ENCODE peak calls at places on chromosomes 11 and 22, in four cellular contexts. H, K, G and S are unnamed samples.

GRCh38 chr11:6619021-6619745 is at the start of gene TPP1:
- DNase-seq in H (peak), K (peak), G (peak), S (peak)

GRCh38 chr11:11746454-11746853 is 95.3 kb upstream of the USP47 start:
- DNase-seq in H (no peak), K (no peak), G (no peak), S (no peak)

GRCh38 chr11:61645179-61645868 is 34.9 kb upstream of the DAGLA start:
- DNase-seq in H (no peak), K (no peak), G (no peak), S (no peak)

GRCh38 chr22:20249797-20250354 is 18.2 kb downstream of the RTN4R start:
- DNase-seq in H (no peak), K (peak), G (peak), S (no peak)

GRCh38 chr11:134164490-134165370 is 59.0 kb downstream of the NCAPD3 start:
- DNase-seq in H (no peak), K (no peak), G (no peak), S (no peak)

GRCh38 chr11:18853086-18853720 is 61.6 kb upstream of the PTPN5 start:
- DNase-seq in H (peak), K (peak), G (peak), S (peak)

GRCh38 chr11:111303476-111303875 is 5.1 kb downstream of the POU2AF3 start:
- DNase-seq in H (no peak), K (no peak), G (no peak), S (no peak)

GRCh38 chr11:59629996-59630395 is 14.4 kb upstream of the OSBP start:
- DNase-seq in H (no peak), K (no peak), G (no peak), S (no peak)

GRCh38 chr11:43779306-43779705 is 98.8 kb downstream of the HSD17B12 start:
- DNase-seq in H (no peak), K (no peak), G (no peak), S (no peak)

GRCh38 chr22:27454807-27455450 is 346.6 kb downstream of the MN1 start:
- DNase-seq in H (no peak), K (peak), G (no peak), S (no peak)

GRCh38 chr11:127003260-127003981 is 2.9 kb upstream of the KIRREL3 start:
- DNase-seq in H (peak), K (no peak), G (peak), S (peak)

GRCh38 chr11:72263363-72263762 is 19.4 kb upstream of the PHOX2A start:
- DNase-seq in H (no peak), K (peak), G (peak), S (no peak)

GRCh38 chr22:49272546-49273125 is 555.0 kb downstream of the BRD1 start:
- DNase-seq in H (no peak), K (no peak), G (no peak), S (no peak)
- TF ChIP-seq CTCF in H (no peak), K (no peak), G (no peak), S (no peak)

GRCh38 chr11:119706887-119707286 is 22.1 kb downstream of the NECTIN1 start:
- DNase-seq in H (no peak), K (no peak), G (no peak), S (no peak)
- TF ChIP-seq CTCF in H (no peak), K (no peak), G (peak), S (peak)

GRCh38 chr22:36334081-36334831 is 53.5 kb downstream of the MYH9 start:
- DNase-seq in H (no peak), K (no peak), G (no peak), S (no peak)
- TF ChIP-seq CTCF in H (no peak), K (no peak), G (peak), S (peak)

GRCh38 chr11:118979434-118979833 is 7.9 kb downstream of the FOXR1 start:
- DNase-seq in H (no peak), K (no peak), G (no peak), S (no peak)
- TF ChIP-seq CTCF in H (no peak), K (no peak), G (no peak), S (no peak)

GRCh38 chr22:22938672-22939536 is 51.3 kb downstream of the IGLL5 start:
- DNase-seq in H (no peak), K (no peak), G (no peak), S (no peak)
- TF ChIP-seq CTCF in H (no peak), K (no peak), G (no peak), S (no peak)

GRCh38 chr22:48482771-48483170 is 1344.9 kb downstream of the BRD1 start:
- DNase-seq in H (no peak), K (no peak), G (no peak), S (no peak)
- TF ChIP-seq CTCF in H (no peak), K (no peak), G (no peak), S (no peak)

DNA sequence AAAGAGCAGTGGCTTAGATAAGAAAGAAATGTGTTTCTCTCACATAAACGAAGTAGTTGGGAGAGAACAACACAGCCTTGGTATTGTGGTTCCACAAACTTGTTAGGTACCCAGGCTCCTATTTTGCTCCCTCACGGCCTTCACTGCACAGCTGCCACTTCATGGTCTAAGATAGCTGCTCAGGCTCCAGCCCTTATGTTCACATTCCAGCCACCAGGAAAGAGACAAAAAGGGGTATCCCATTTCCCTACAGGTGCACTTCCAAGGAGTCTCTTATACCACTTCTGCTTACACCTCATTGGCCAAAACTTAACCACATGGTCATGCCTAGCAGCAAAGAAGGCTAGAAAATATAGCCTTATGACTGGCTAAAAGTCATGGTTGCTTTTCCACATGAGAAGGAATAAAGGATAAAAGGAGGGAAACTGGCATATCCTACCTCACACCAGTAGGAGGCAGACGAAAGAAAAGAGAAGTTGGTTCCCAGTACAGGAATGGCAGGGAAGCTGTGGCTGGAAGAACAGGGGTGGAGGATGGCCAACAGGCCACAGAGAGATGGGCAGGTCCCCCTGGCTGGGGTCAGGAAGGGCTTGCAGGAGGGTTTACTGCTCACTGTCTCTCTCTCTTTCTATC is 5.4 kb upstream of the HDHD5 start:
- DNase-seq in H (no peak), K (no peak), G (no peak), S (no peak)
- TF ChIP-seq CTCF in H (no peak), K (peak), G (peak), S (no peak)

DNA sequence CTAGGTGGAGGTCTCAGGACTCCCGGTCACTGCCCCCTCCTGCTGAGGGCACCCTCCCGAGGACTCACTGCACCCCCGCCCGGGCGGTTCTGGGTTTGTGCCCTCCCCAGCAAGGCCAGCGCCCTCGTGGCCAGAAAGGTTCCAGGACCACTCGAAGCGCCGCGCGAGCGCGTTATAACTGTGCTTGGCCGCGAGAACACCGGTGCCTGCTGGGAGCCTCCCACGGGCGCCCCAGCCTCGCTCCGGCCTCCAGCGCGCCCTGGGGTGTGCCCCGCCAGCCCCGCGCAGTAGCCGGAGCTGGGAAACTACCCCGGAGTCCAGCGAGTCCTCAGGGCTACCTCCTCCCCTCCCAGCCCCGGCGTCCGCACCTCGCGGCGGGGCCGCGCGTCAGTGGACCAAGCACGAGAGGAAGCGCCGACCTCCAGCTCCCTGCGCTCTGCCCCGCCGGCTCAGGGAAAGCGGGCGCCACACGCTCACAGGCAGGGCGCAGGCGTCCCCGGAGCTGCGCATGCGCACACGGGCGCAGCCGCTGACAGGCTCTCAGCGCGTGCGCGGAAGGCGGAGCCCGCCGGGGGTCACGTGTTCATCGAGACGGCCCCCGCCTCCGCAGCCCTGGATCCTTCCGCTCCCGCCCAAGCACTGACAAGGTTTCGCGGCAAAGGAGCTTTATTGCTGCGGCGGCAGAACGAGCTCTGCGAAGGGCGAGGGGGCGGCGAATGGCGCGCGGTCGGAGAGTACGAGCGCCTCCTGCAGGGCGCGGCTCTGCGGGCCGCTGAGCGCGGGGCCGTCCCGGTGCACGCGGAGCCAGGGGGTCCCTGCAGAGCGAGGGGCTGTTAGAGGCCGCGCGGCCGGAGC is at the start of gene SCO2:
- DNase-seq in H (peak), K (peak), G (peak), S (peak)
- TF ChIP-seq CTCF in H (peak), K (peak), G (peak), S (peak)

DNA sequence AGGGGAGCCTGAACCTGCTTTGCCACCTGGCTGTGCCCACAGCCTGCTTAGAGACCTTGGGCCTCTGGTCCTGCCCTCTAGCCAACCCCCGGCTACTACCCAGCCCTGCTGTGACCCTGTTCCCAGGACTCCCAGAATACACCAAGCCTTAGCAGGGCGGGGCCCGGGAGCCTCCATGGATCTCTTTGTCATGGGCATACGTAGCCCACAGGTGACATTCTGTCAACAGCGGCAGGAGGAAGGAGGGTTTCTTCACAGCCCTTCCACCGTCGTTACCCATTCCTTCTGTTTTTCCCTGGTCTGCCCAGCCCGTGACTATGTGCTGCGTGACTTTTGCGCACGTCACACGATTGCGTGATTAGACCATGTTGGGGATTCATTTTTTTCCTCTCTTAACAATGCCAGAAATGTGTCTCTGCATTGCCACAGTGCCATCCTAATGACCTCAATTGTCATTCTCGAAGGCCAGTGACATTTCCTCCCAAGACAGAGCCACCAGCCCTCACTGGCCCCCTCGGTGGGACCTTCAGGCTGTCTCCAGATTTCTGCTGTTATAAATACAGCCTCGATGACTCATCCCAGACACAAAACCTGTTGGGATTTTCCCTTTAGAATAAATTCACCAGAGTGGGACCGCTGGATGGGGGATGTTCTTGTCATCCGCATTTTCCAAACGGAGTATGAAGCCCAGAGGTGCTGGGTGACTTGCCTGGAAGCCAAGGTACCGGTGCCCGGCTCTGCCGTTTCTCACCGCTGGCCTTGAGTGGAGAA is 9.0 kb downstream of the SYT12 start:
- DNase-seq in H (no peak), K (peak), G (peak), S (no peak)
- TF ChIP-seq CTCF in H (no peak), K (no peak), G (no peak), S (no peak)

DNA sequence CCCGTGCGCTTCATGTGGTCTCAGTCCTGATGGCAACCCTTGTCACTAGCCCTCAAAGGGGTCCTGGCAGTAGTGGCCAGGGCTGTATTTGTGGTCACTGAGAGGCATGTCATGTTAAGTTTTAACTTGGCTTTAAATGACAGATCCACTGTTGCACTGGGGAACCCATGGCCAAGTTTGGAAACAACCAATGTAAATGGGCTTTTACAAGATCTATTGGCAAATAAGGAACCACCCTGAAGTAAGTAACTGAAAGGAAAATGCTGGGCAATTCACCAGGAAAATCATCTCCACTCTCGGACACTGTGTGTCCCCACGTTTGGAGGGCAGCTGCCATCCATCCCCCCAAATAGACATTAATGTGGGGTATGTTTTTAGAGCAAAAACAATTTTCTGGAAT is 8.4 kb downstream of the YPEL1 start:
- DNase-seq in H (no peak), K (no peak), G (no peak), S (no peak)
- TF ChIP-seq CTCF in H (no peak), K (no peak), G (no peak), S (no peak)